ENCODE peak calls at places on chromosomes 7 and 10, in five cellular contexts. W, X, L, S and F are unnamed samples.

GRCh38 chr7:80896856-80897598 is 21.8 kb downstream of the SEMA3C start:
- DNase-seq in S (no peak), L (peak; percentile 29), W (no peak), X (no peak), F (no peak)

GRCh38 chr7:99437946-99438572 is 539 bp downstream of the PTCD1 start:
- DNase-seq in S (no peak), W (no peak), L (no peak), X (no peak), F (no peak)

GRCh38 chr7:46969303-46970130 is 612.4 kb downstream of the TNS3 start:
- DNase-seq in L (peak; percentile 68), X (no peak), W (no peak), S (peak; percentile 67), F (no peak)

GRCh38 chr10:119409906-119410305 is 132.6 kb downstream of the RGS10 start:
- DNase-seq in L (no peak), W (no peak), X (no peak), S (no peak), F (no peak)

GRCh38 chr10:6746782-6747181 is 166.7 kb upstream of the PRKCQ start:
- DNase-seq in W (no peak), S (no peak), L (no peak), X (no peak), F (no peak)

GRCh38 chr10:31153692-31154091 is 122.0 kb upstream of the ZNF438 start:
- DNase-seq in L (no peak), S (peak; percentile 48), X (no peak), W (no peak), F (no peak)

GRCh38 chr10:48567346-48567745 is 37.5 kb downstream of the ARHGAP22 start:
- DNase-seq in L (no peak), S (no peak), W (no peak), X (no peak), F (no peak)

GRCh38 chr10:62817763-62818425 is 1.7 kb upstream of the EGR2 start:
- DNase-seq in L (peak; percentile 93), X (peak; percentile 17), S (peak; percentile 70), W (peak; percentile 71), F (peak; percentile 78)

GRCh38 chr10:35257057-35257983 is 79.0 kb upstream of the CCNY start:
- DNase-seq in S (no peak), L (no peak), X (no peak), W (no peak), F (no peak)

GRCh38 chr7:36764929-36765328 is 40.6 kb upstream of the AOAH start:
- DNase-seq in W (no peak), S (no peak), X (no peak), L (no peak), F (no peak)

GRCh38 chr7:18689535-18689934 is 194.0 kb downstream of the HDAC9 start:
- DNase-seq in L (peak; percentile 4), X (no peak), S (no peak), W (no peak), F (no peak)

GRCh38 chr10:75062191-75062849 is 49.1 kb upstream of the SAMD8 start:
- DNase-seq in X (no peak), S (no peak), W (no peak), L (peak; percentile 80), F (no peak)

GRCh38 chr7:100897111-100897608 is 1.5 kb upstream of the ACHE start:
- DNase-seq in W (peak; percentile 64), S (peak; percentile 27), X (no peak), L (peak; percentile 60), F (no peak)

GRCh38 chr7:81956520-81956919 is 186.7 kb upstream of the HGF start:
- DNase-seq in W (no peak), L (peak; percentile 65), S (peak; percentile 23), X (peak; percentile 8), F (no peak)

GRCh38 chr10:45640941-45641340 is 31.6 kb downstream of the ZFAND4 start:
- DNase-seq in X (no peak), W (no peak), S (no peak), L (no peak), F (no peak)

GRCh38 chr7:134708692-134709091 is 62.0 kb downstream of the BPGM start:
- DNase-seq in X (no peak), S (no peak), W (no peak), L (no peak), F (no peak)

GRCh38 chr7:133491846-133492652 is 239.2 kb downstream of the EXOC4 start:
- DNase-seq in W (peak; percentile 10), L (no peak), S (peak; percentile 70), X (no peak), F (no peak)

GRCh38 chr7:99308461-99309074 is 17.1 kb upstream of the ARPC1A start:
- DNase-seq in W (no peak), L (no peak), X (no peak), S (peak; percentile 98), F (no peak)

GRCh38 chr7:36372156-36372555 is 17.5 kb upstream of the ANLN start:
- DNase-seq in S (peak; percentile 46), X (no peak), W (no peak), L (peak; percentile 46), F (no peak)

GRCh38 chr10:89392974-89393373 is 551 bp downstream of the IFIT1 start:
- DNase-seq in S (peak; percentile 47), W (no peak), X (no peak), L (peak; percentile 73), F (no peak)

GRCh38 chr10:29815572-29815971 is 180.8 kb upstream of the SVIL start:
- DNase-seq in X (no peak), S (no peak), W (no peak), L (no peak), F (no peak)